ENCODE peak calls at places on chromosomes 16 and 17, in six cellular contexts. T, V, W, D, E and I are unnamed samples.

GRCh38 chr16:64933890-64934289 is 188.0 kb downstream of the CDH11 start:
- DNase-seq in T (no peak), V (no peak), W (no peak), D (no peak), E (no peak), I (no peak)

GRCh38 chr17:4340914-4341615 is 25.4 kb downstream of the UBE2G1 start:
- DNase-seq in E (no peak), D (no peak), T (no peak), V (no peak), W (no peak), I (no peak)

GRCh38 chr16:11762431-11762830 is 19.8 kb upstream of the TXNDC11 start:
- DNase-seq in D (no peak), W (no peak), T (no peak), E (no peak), V (no peak), I (no peak)

GRCh38 chr17:42284566-42284965 is 3.7 kb upstream of the STAT5A start:
- DNase-seq in E (no peak), T (no peak), W (no peak), V (no peak), D (no peak), I (no peak)

GRCh38 chr17:61621317-61621716 is 30.3 kb upstream of the NACA2 start:
- DNase-seq in E (no peak), D (no peak), V (no peak), T (no peak), W (no peak), I (no peak)

GRCh38 chr17:41773731-41774193 is 12.7 kb downstream of the JUP start:
- DNase-seq in E (no peak), W (no peak), D (no peak), T (no peak), V (no peak), I (no peak)

GRCh38 chr16:67260426-67261063 is 11.8 kb downstream of the SLC9A5 start:
- DNase-seq in W (peak; percentile 43), E (no peak), T (no peak), D (no peak), V (peak; percentile 40), I (peak; percentile 3)

GRCh38 chr17:3592216-3592860 is 16.9 kb downstream of the TRPV1 start:
- DNase-seq in W (no peak), V (no peak), T (no peak), E (no peak), D (no peak), I (no peak)

GRCh38 chr16:48963901-48964615 is 317.6 kb downstream of the CBLN1 start:
- DNase-seq in E (no peak), V (peak; percentile 96), D (no peak), T (no peak), W (no peak), I (no peak)

GRCh38 chr17:80431246-80432195 is 16.6 kb downstream of the ENDOV start:
- DNase-seq in V (no peak), E (no peak), W (no peak), D (no peak), T (peak; percentile 39), I (no peak)

GRCh38 chr17:82961366-82962162 is 117.8 kb upstream of the METRNL start:
- DNase-seq in W (no peak), E (no peak), D (no peak), V (no peak), T (peak; percentile 57), I (no peak)

GRCh38 chr17:37608369-37609169 is 649 bp downstream of the SYNRG start:
- DNase-seq in W (peak; percentile 23), D (no peak), V (peak; percentile 33), E (peak; percentile 27), T (no peak), I (peak; percentile 68)

GRCh38 chr17:43169561-43170139 is 1.4 kb upstream of the NBR1 start:
- DNase-seq in D (peak; percentile 29), E (no peak), W (peak; percentile 21), V (no peak), T (peak; percentile 65), I (peak; percentile 54)

GRCh38 chr17:83073389-83074063 is 5.9 kb upstream of the METRNL start:
- DNase-seq in T (no peak), E (no peak), V (peak; percentile 50), D (no peak), W (no peak), I (no peak)

GRCh38 chr16:27879601-27880247 is 183.8 kb downstream of the GSG1L start:
- DNase-seq in W (no peak), V (no peak), E (no peak), D (no peak), T (peak; percentile 70), I (no peak)

GRCh38 chr17:82836823-82837357 is 2.9 kb downstream of the ZNF750 start:
- DNase-seq in V (no peak), W (peak; percentile 47), E (no peak), D (no peak), T (no peak), I (peak; percentile 40)

GRCh38 chr16:64211306-64211705 is 910.6 kb downstream of the CDH11 start:
- DNase-seq in E (no peak), T (no peak), W (no peak), D (no peak), V (no peak), I (no peak)

GRCh38 chr16:88510091-88510719 is 57.1 kb downstream of the ZFPM1 start:
- DNase-seq in V (no peak), E (no peak), T (no peak), W (peak; percentile 72), D (no peak), I (peak; percentile 30)